ENCODE peak calls at places on chromosome 12, in four cellular contexts. Y, O, I and B are unnamed samples.

GRCh38 chr12:59322473-59322872 is 273.4 kb upstream of the SLC16A7 start:
- DNase-seq in O (no peak), Y (no peak), I (no peak), B (no peak)

GRCh38 chr12:41983394-41983793 is 161.3 kb downstream of the GXYLT1 start:
- DNase-seq in I (no peak), Y (no peak), O (no peak), B (no peak)

GRCh38 chr12:10069099-10069498 is 29.7 kb downstream of the CLEC1A start:
- DNase-seq in O (no peak), Y (peak), I (no peak), B (no peak)

GRCh38 chr12:56206373-56207166 is 15.2 kb downstream of the RNF41 start:
- DNase-seq in I (no peak), O (peak), Y (no peak), B (no peak)

GRCh38 chr12:47317182-47317915 is 237.6 kb upstream of the AMIGO2 start:
- DNase-seq in I (no peak), O (no peak), Y (no peak), B (no peak)

GRCh38 chr12:81888341-81888740 is 129.2 kb upstream of the PPFIA2 start:
- DNase-seq in O (no peak), I (no peak), Y (no peak), B (no peak)

GRCh38 chr12:57889541-57889989 is 43.0 kb upstream of the CTDSP2 start:
- DNase-seq in O (no peak), I (no peak), Y (no peak), B (no peak)

GRCh38 chr12:92558806-92559205 is 144.0 kb upstream of the PLEKHG7 start:
- DNase-seq in I (no peak), O (no peak), Y (no peak), B (no peak)

GRCh38 chr12:4118017-4118510 is 155.5 kb upstream of the CCND2 start:
- DNase-seq in Y (peak), O (no peak), I (peak), B (no peak)

GRCh38 chr12:71069317-71069716 is 88.5 kb downstream of the TSPAN8 start:
- DNase-seq in O (no peak), Y (no peak), I (no peak), B (no peak)

GRCh38 chr12:120783197-120783596 is 57.6 kb downstream of the ACADS start:
- DNase-seq in Y (peak), I (no peak), O (no peak), B (no peak)

GRCh38 chr12:90024261-90024660 is 315.6 kb upstream of the ATP2B1 start:
- DNase-seq in Y (no peak), I (no peak), O (no peak), B (no peak)

GRCh38 chr12:109253913-109254544 is 55.1 kb downstream of the FOXN4 start:
- DNase-seq in Y (no peak), I (no peak), O (no peak), B (no peak)

GRCh38 chr12:113135178-113136127 is at the start of gene RASAL1:
- DNase-seq in I (no peak), Y (peak), O (peak), B (peak)

GRCh38 chr12:65168606-65169310 is 625 bp upstream of the LEMD3 start:
- DNase-seq in O (no peak), I (no peak), Y (no peak), B (no peak)

GRCh38 chr12:105352049-105352448 is 21.6 kb downstream of the C12orf75 start:
- DNase-seq in Y (no peak), I (peak), O (no peak), B (no peak)

GRCh38 chr12:89874146-89874545 is 165.5 kb upstream of the ATP2B1 start:
- DNase-seq in Y (no peak), O (no peak), I (no peak), B (no peak)

GRCh38 chr12:75455839-75456238 is 24.7 kb upstream of the GLIPR1 start:
- DNase-seq in I (no peak), Y (no peak), O (no peak), B (no peak)

GRCh38 chr12:75812341-75813018 is 219.1 kb downstream of the PHLDA1 start:
- DNase-seq in O (no peak), I (no peak), Y (no peak), B (no peak)

GRCh38 chr12:29616664-29617409 is 119.4 kb upstream of the OVCH1 start:
- DNase-seq in O (no peak), I (no peak), Y (no peak), B (no peak)

GRCh38 chr12:1616233-1617066 is 12.6 kb upstream of the WNT5B start:
- DNase-seq in O (no peak), I (no peak), Y (no peak), B (no peak)

GRCh38 chr12:132404435-132404855 is 75.1 kb upstream of the GALNT9 start:
- DNase-seq in O (no peak), I (no peak), Y (no peak), B (no peak)

GRCh38 chr12:74620932-74621331 is 83.3 kb downstream of the ATXN7L3B start:
- DNase-seq in Y (no peak), O (no peak), I (no peak), B (no peak)

GRCh38 chr12:92759634-92760268 is 57.0 kb downstream of the PLEKHG7 start:
- DNase-seq in I (no peak), Y (peak), O (peak), B (no peak)

GRCh38 chr12:123421314-123421713 is 15.2 kb downstream of the RILPL2 start:
- DNase-seq in Y (no peak), O (no peak), I (no peak), B (no peak)

GRCh38 chr12:58728397-58728796 is 191.9 kb downstream of the LRIG3 start:
- DNase-seq in Y (no peak), I (no peak), O (no peak), B (no peak)

GRCh38 chr12:481422-481821 is 21.7 kb downstream of the B4GALNT3 start:
- DNase-seq in I (no peak), Y (no peak), O (no peak), B (no peak)

GRCh38 chr12:26651566-26652188 is 181.3 kb downstream of the ITPR2 start:
- DNase-seq in Y (peak), I (peak), O (peak), B (peak)

GRCh38 chr12:126668961-126669360 is 1598.0 kb upstream of the TMEM132C start:
- DNase-seq in O (no peak), Y (no peak), I (no peak), B (no peak)

GRCh38 chr12:123908884-123909807 is 63.5 kb downstream of the CCDC92 start:
- DNase-seq in Y (no peak), O (no peak), I (no peak), B (no peak)

GRCh38 chr12:122871851-122872785 is 23.8 kb downstream of the VPS37B start:
- DNase-seq in O (no peak), Y (peak), I (peak), B (no peak)

GRCh38 chr12:66405395-66405794 is 103.1 kb downstream of the HELB start:
- DNase-seq in O (no peak), Y (no peak), I (no peak), B (no peak)

GRCh38 chr12:49345840-49346658 is 639 bp upstream of the DNAJC22 start:
- DNase-seq in O (peak), I (no peak), Y (no peak), B (no peak)

GRCh38 chr12:114450511-114451300 is 44.8 kb upstream of the TBX5 start:
- DNase-seq in I (no peak), Y (no peak), O (no peak), B (no peak)

GRCh38 chr12:114450019-114450418 is 44.1 kb upstream of the TBX5 start:
- DNase-seq in Y (no peak), I (no peak), O (no peak), B (no peak)

GRCh38 chr12:114447799-114448617 is 42.1 kb upstream of the TBX5 start:
- DNase-seq in Y (no peak), I (no peak), O (no peak), B (no peak)

GRCh38 chr12:114447274-114447716 is 41.4 kb upstream of the TBX5 start:
- DNase-seq in I (no peak), O (no peak), Y (no peak), B (no peak)

DNA sequence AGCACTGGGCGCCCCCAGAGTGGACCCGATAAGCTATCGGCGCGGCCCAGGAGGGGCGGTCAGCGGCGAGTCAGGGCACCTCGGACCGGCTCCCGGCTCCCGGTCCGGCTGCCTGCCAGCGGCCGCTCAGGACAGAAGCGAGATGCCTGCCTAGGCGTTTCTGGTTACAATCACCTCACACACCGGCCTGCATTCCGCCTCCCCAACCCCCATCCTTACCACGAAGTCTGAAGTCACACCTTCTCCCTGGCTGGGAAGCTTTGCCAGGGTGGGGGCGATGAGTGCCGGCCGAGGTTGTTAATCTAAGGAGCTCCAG is 42.6 kb upstream of the TBX5 start:
- DNase-seq in Y (no peak), I (no peak), O (no peak), B (no peak)
- TF ChIP-seq SPI1 in Y (no peak), I (no peak), O (no peak), B (no peak)

DNA sequence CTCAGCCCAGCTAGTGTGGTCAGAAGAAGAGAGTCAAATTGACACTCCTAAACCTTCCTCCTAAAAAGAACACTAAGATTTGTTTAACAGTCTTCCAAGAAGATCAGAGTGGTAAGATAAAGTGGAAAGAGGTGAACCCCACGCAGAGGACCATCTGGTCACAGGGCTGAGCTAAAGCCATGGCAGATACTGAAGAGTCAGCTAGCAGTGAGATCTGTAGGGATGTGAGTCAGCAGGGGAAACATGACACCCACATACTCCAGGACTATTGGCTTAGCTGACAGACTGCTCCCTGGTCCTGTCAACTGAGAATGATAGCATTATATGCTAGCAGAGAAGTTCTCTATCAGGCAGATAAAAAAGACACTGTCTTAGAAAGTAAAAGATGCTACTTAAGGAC is 269.4 kb upstream of the ALG10 start:
- DNase-seq in O (peak), I (no peak), Y (no peak), B (no peak)
- TF ChIP-seq SPI1 in O (no peak), I (no peak), Y (no peak), B (no peak)

GRCh38 chr12:111224196-111225066 is 144.5 kb downstream of the PHETA1 start:
- DNase-seq in I (no peak), O (no peak), Y (peak), B (no peak)
- TF ChIP-seq SPI1 in I (no peak), O (no peak), Y (peak), B (no peak)

GRCh38 chr12:106764738-106765137 is 9.7 kb upstream of the RIC8B start:
- DNase-seq in I (no peak), O (no peak), Y (no peak), B (no peak)

GRCh38 chr12:106759526-106760183 is 14.8 kb upstream of the RIC8B start:
- DNase-seq in O (no peak), Y (no peak), I (no peak), B (no peak)

GRCh38 chr12:106757623-106758348 is 16.7 kb upstream of the RIC8B start:
- DNase-seq in I (no peak), Y (no peak), O (no peak), B (no peak)

GRCh38 chr12:106758349-106758951 is 16.0 kb upstream of the RIC8B start:
- DNase-seq in Y (no peak), I (no peak), O (no peak), B (no peak)

GRCh38 chr12:106760184-106760531 is 14.3 kb upstream of the RIC8B start:
- DNase-seq in I (peak), Y (no peak), O (no peak), B (peak)
- TF ChIP-seq SPI1 in I (peak), Y (peak), O (no peak), B (peak)

DNA sequence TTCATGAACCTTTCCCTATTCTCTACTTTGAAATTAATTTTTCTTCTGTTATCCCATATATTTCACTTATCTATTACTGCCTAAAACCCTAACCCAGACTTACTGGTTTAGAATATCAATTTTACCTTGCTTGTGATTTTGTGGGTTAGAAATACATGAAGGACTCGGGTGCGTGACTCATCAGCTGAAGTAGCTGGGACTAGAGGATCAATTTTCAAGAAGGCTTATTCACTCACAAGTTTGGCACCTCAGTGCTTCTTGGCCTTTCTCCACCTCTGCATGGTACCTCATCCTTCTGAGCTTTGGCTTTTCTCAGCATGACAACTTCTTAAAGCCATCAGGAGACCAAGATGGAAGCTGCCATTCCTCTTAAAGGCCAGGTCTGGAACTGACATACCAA is 57.8 kb downstream of the TMEM117 start:
- DNase-seq in O (no peak), I (no peak), Y (no peak), B (no peak)
- TF ChIP-seq SPI1 in O (no peak), I (no peak), Y (no peak), B (no peak)